ENCODE peak calls at places on chromosomes 13 and 19, in ten cellular contexts. L, Y, J, S, P, R, Z, F, O and B are unnamed samples.

GRCh38 chr13:48138270-48138669 is 43.4 kb upstream of the MED4 start:
- DNase-seq in L (no peak), R (no peak), S (no peak), Z (no peak), Y (no peak), P (no peak), O (no peak), F (no peak), J (no peak), B (no peak)

GRCh38 chr13:30002577-30002976 is 152.2 kb upstream of the UBL3 start:
- DNase-seq in R (no peak), Y (peak), S (no peak), F (no peak), L (no peak), Z (no peak), P (peak), J (no peak), O (no peak), B (no peak)

GRCh38 chr19:17302391-17303166 is 646 bp downstream of the ABHD8 start:
- DNase-seq in O (no peak), Z (peak), F (no peak), J (no peak), L (peak), R (no peak), Y (no peak), P (no peak), S (no peak), B (peak)

GRCh38 chr19:18322318-18322758 is 538 bp downstream of the LSM4 start:
- DNase-seq in O (peak), F (no peak), S (peak), Z (no peak), J (no peak), R (no peak), Y (peak), L (no peak), P (peak), B (no peak)

GRCh38 chr13:100434010-100434763 is 154.4 kb downstream of the GGACT start:
- DNase-seq in Y (peak), Z (no peak), R (peak), L (no peak), P (peak), O (no peak), S (no peak), F (no peak), J (no peak), B (no peak)

GRCh38 chr13:113900646-113901045 is 36.8 kb upstream of the GAS6 start:
- DNase-seq in S (no peak), O (no peak), P (no peak), Z (no peak), J (no peak), R (no peak), L (no peak), Y (no peak), F (no peak), B (no peak)

GRCh38 chr19:47125669-47125938 is 5.0 kb upstream of the SAE1 start:
- DNase-seq in R (no peak), Y (no peak), L (no peak), Z (no peak), F (no peak), J (no peak), S (no peak), P (no peak), O (no peak), B (no peak)

GRCh38 chr19:41711376-41712261 is 3.2 kb downstream of the CEACAM5 start:
- DNase-seq in S (no peak), R (no peak), O (no peak), Z (no peak), Y (no peak), J (no peak), F (no peak), P (no peak), L (no peak), B (no peak)

GRCh38 chr13:97165527-97166425 is 56.4 kb upstream of the MBNL2 start:
- DNase-seq in P (no peak), L (no peak), R (no peak), O (no peak), Y (no peak), F (no peak), J (no peak), Z (no peak), S (peak), B (no peak)

GRCh38 chr13:111183959-111184684 is 69.0 kb downstream of the ARHGEF7 start:
- DNase-seq in P (no peak), J (no peak), F (no peak), Z (no peak), Y (no peak), S (no peak), O (no peak), R (no peak), L (no peak), B (peak)

GRCh38 chr19:56253737-56254136 is 18.8 kb upstream of the EDDM13 start:
- DNase-seq in Y (peak), Z (peak), L (no peak), J (peak), P (peak), O (no peak), F (no peak), S (peak), R (no peak), B (no peak)

GRCh38 chr13:100828226-100828625 is 153.6 kb upstream of the TMTC4 start:
- DNase-seq in F (no peak), L (no peak), Y (peak), S (no peak), O (no peak), R (no peak), Z (no peak), P (no peak), J (no peak), B (no peak)

GRCh38 chr19:30307191-30307974 is 64.8 kb upstream of the ZNF536 start:
- DNase-seq in F (no peak), O (no peak), L (no peak), Y (no peak), Z (no peak), P (no peak), J (no peak), R (no peak), S (no peak), B (no peak)

GRCh38 chr19:48578891-48579290 is 26.9 kb downstream of the SULT2B1 start:
- DNase-seq in P (peak), O (no peak), Z (no peak), S (peak), L (no peak), J (no peak), R (no peak), Y (peak), F (no peak), B (no peak)

GRCh38 chr13:34064456-34065205 is 246.7 kb downstream of the RFC3 start:
- DNase-seq in S (no peak), F (no peak), Y (no peak), R (no peak), O (no peak), J (no peak), L (no peak), P (no peak), Z (no peak), B (no peak)

GRCh38 chr13:46804391-46804815 is 7.4 kb upstream of the ESD start:
- DNase-seq in Z (no peak), P (peak), L (no peak), S (no peak), O (no peak), Y (peak), J (no peak), F (no peak), R (no peak), B (no peak)

GRCh38 chr19:53132231-53132991 is at the start of gene ZNF415:
- DNase-seq in Y (peak), J (peak), Z (peak), L (peak), O (peak), S (peak), P (peak), R (peak), F (peak), B (peak)

GRCh38 chr19:45575216-45575615 is 9.4 kb downstream of the OPA3 start:
- DNase-seq in J (no peak), F (no peak), Z (no peak), Y (peak), S (no peak), L (no peak), P (no peak), O (no peak), R (no peak), B (no peak)

GRCh38 chr19:49339364-49340068 is 4.3 kb downstream of the CD37 start:
- DNase-seq in R (peak), Z (peak), S (peak), P (peak), L (peak), Y (peak), O (peak), J (peak), F (peak), B (peak)

GRCh38 chr13:90135558-90135957 is 1211.9 kb upstream of the MIR17HG start:
- DNase-seq in O (no peak), Y (no peak), L (no peak), R (no peak), Z (no peak), F (no peak), S (no peak), J (no peak), P (no peak), B (no peak)

GRCh38 chr19:50377517-50377916 is 1.3 kb downstream of the NR1H2 start:
- DNase-seq in L (no peak), S (no peak), R (no peak), P (no peak), O (no peak), F (no peak), Y (no peak), J (no peak), Z (no peak), B (no peak)

GRCh38 chr19:4130635-4131438 is 6.9 kb upstream of the MAP2K2 start:
- DNase-seq in O (no peak), J (no peak), S (peak), Y (peak), Z (no peak), R (no peak), F (no peak), P (peak), L (no peak), B (no peak)

GRCh38 chr19:55173717-55174409 is 6.2 kb downstream of the SYT5 start:
- DNase-seq in F (no peak), P (peak), Z (no peak), R (no peak), O (peak), J (peak), Y (peak), S (peak), L (no peak), B (no peak)

GRCh38 chr13:108086678-108087077 is 128.7 kb downstream of the LIG4 start:
- DNase-seq in S (peak), L (no peak), P (peak), R (no peak), Z (no peak), O (no peak), Y (peak), J (no peak), F (no peak), B (peak)

GRCh38 chr13:110445722-110446569 is 115.6 kb downstream of the RAB20 start:
- DNase-seq in J (no peak), S (no peak), Y (peak), O (no peak), Z (no peak), F (no peak), L (no peak), P (peak), R (no peak), B (no peak)

GRCh38 chr13:51148952-51149573 is 38.0 kb upstream of the C13orf42 start:
- DNase-seq in R (no peak), Z (peak), O (peak), F (no peak), L (peak), S (peak), J (peak), P (peak), Y (peak), B (peak)

GRCh38 chr19:3034845-3035541 is 5.9 kb upstream of the TLE2 start:
- DNase-seq in R (no peak), S (peak), F (no peak), Z (no peak), P (peak), J (no peak), L (no peak), Y (peak), O (no peak), B (no peak)

GRCh38 chr13:31875134-31875533 is 135.8 kb downstream of the RXFP2 start:
- DNase-seq in O (no peak), S (no peak), R (no peak), P (no peak), J (no peak), L (no peak), Y (no peak), F (no peak), Z (no peak), B (no peak)

GRCh38 chr13:86976521-86977324 is 694.4 kb upstream of the SLITRK5 start:
- DNase-seq in S (no peak), F (no peak), O (no peak), L (no peak), P (peak), J (no peak), Y (peak), R (no peak), Z (no peak), B (no peak)

GRCh38 chr19:50269653-50270052 is 59.5 kb downstream of the KCNC3 start:
- DNase-seq in P (no peak), Z (no peak), O (no peak), R (no peak), F (no peak), L (no peak), Y (no peak), J (no peak), S (no peak), B (no peak)

GRCh38 chr19:12544401-12544876 is 6.8 kb downstream of the ZNF564 start:
- DNase-seq in L (no peak), R (no peak), Z (no peak), Y (peak), J (no peak), F (no peak), P (peak), S (no peak), O (no peak), B (no peak)